ENCODE peak calls at places on chromosomes 6 and 20, in seven cellular contexts. Z is caudate nucleus; O is RCC 7860; E is amniotic epithelial cell; S is B cell; F is left ventricle myocardium superior; Q is activated T-cell treated with anti-CD3 and anti-CD28 coated beads, Interleukin-2, amount 50 U/mL, for 72 hours. X is an unnamed sample.
A peak's percentile ranks its signal among the peaks of the same experiment; 100 is the strongest.

GRCh38 chr6:121652726-121653623 is 217.5 kb downstream of the GJA1 start:
- DNase-seq in F (no peak), Z (no peak), E (peak; percentile 93), S (no peak), Q (no peak), O (no peak), X (no peak)

GRCh38 chr6:24923885-24924401 is 11.8 kb downstream of the RIPOR2 start:
- DNase-seq in E (no peak), Q (no peak), O (no peak), S (no peak), F (no peak), Z (no peak), X (no peak)

GRCh38 chr6:168035098-168035660 is 37.7 kb downstream of the KIF25 start:
- DNase-seq in F (peak; percentile 79), S (no peak), E (peak; percentile 83), Q (no peak), Z (peak; percentile 55), O (peak; percentile 43), X (no peak)

GRCh38 chr20:57736738-57737347 is 27.0 kb upstream of the PMEPA1 start:
- DNase-seq in E (no peak), S (no peak), O (no peak), F (no peak), Z (no peak), Q (no peak), X (no peak)

GRCh38 chr20:51784299-51784698 is 16.1 kb upstream of the ATP9A start:
- DNase-seq in F (no peak), E (no peak), S (no peak), Q (no peak), O (no peak), Z (no peak), X (no peak)

GRCh38 chr6:28537065-28537464 is 11.4 kb downstream of the GPX5 start:
- DNase-seq in Z (no peak), O (no peak), F (no peak), S (no peak), E (peak; percentile 31), Q (peak; percentile 3), X (no peak)

GRCh38 chr6:166497087-166497899 is 89.2 kb downstream of the RAMACL start:
- DNase-seq in Z (no peak), Q (no peak), E (no peak), O (no peak), F (no peak), S (no peak), X (no peak)

GRCh38 chr6:145350928-145351327 is 384.4 kb downstream of the EPM2A start:
- DNase-seq in F (no peak), S (no peak), E (no peak), Z (no peak), Q (no peak), O (no peak), X (no peak)

GRCh38 chr20:62205618-62206387 is 14.3 kb downstream of the HRH3 start:
- DNase-seq in E (no peak), O (no peak), Z (no peak), S (no peak), Q (no peak), F (peak; percentile 23), X (no peak)

GRCh38 chr20:3239026-3239866 is at the start of gene SLC4A11:
- DNase-seq in S (peak; percentile 62), Q (peak; percentile 65), O (no peak), F (peak; percentile 81), E (peak; percentile 55), Z (no peak), X (no peak)